ENCODE peak calls at places on chromosomes 16 and 17, in four cellular contexts. T, B, Q and L are unnamed samples.

GRCh38 chr16:88771294-88771772 is 13.7 kb downstream of the PIEZO1 start:
- DNase-seq in T (no peak), B (no peak), Q (no peak), L (no peak)

GRCh38 chr17:32558997-32559650 is 72.3 kb downstream of the CDK5R1 start:
- DNase-seq in T (no peak), B (no peak), Q (no peak), L (no peak)

GRCh38 chr17:73308017-73308823 is 3.6 kb downstream of the CDC42EP4 start:
- DNase-seq in T (peak), B (peak), Q (no peak), L (no peak)

GRCh38 chr16:72884573-72884972 is 163.4 kb downstream of the ZFHX3 start:
- DNase-seq in T (no peak), B (no peak), Q (no peak), L (no peak)

GRCh38 chr17:4548721-4549531 is 6.3 kb downstream of the MYBBP1A start:
- DNase-seq in T (peak), B (peak), Q (no peak), L (no peak)

GRCh38 chr16:13631213-13631767 is 288.7 kb upstream of the ERCC4 start:
- DNase-seq in T (peak), B (no peak), Q (no peak), L (no peak)

GRCh38 chr16:684961-685696 is 995 bp upstream of the JMJD8 start:
- DNase-seq in T (no peak), B (no peak), Q (no peak), L (no peak)

GRCh38 chr16:4936991-4937781 is at the start of gene PPL:
- DNase-seq in T (peak), B (no peak), Q (no peak), L (peak)

GRCh38 chr17:59121901-59122480 is 15.3 kb upstream of the TRIM37 start:
- DNase-seq in T (no peak), B (no peak), Q (no peak), L (no peak)

GRCh38 chr17:43020789-43021738 is 1.1 kb downstream of the VAT1 start:
- DNase-seq in T (peak), B (peak), Q (no peak), L (peak)

GRCh38 chr16:12225816-12226480 is 249.4 kb downstream of the SNX29 start:
- DNase-seq in T (no peak), B (peak), Q (no peak), L (no peak)

GRCh38 chr17:17079761-17080160 is 37.5 kb downstream of the MPRIP start:
- DNase-seq in T (no peak), B (no peak), Q (no peak), L (no peak)

GRCh38 chr16:25449802-25450201 is 192.2 kb upstream of the ZKSCAN2 start:
- DNase-seq in T (no peak), B (no peak), Q (no peak), L (no peak)

GRCh38 chr16:70553175-70553574 is 29.6 kb downstream of the SF3B3 start:
- DNase-seq in T (no peak), B (peak), Q (no peak), L (no peak)

GRCh38 chr17:49849711-49850610 is 2.1 kb upstream of the TAC4 start:
- DNase-seq in T (no peak), B (no peak), Q (no peak), L (no peak)

GRCh38 chr17:66451188-66452149 is 149.1 kb downstream of the PRKCA start:
- DNase-seq in T (peak), B (no peak), Q (no peak), L (peak)

GRCh38 chr17:63675607-63676539 is 24.1 kb downstream of the LIMD2 start:
- DNase-seq in T (peak), B (peak), Q (no peak), L (no peak)

GRCh38 chr17:72560303-72561247 is 439.8 kb downstream of the SOX9 start:
- DNase-seq in T (peak), B (peak), Q (no peak), L (peak)

GRCh38 chr16:84930298-84931106 is 80.8 kb downstream of the ZDHHC7 start:
- DNase-seq in T (no peak), B (no peak), Q (no peak), L (no peak)

GRCh38 chr17:80625627-80626026 is 81.0 kb downstream of the RPTOR start:
- DNase-seq in T (no peak), B (no peak), Q (no peak), L (no peak)
- H4K5ac ChIP-seq in T (no peak), B (no peak), Q (no peak), L (no peak)

GRCh38 chr17:22717211-22717610 is 1024.9 kb downstream of the KCNJ18 start:
- DNase-seq in T (no peak), B (no peak), Q (no peak), L (no peak)
- H4K5ac ChIP-seq in T (no peak), B (no peak), Q (no peak), L (no peak)

DNA sequence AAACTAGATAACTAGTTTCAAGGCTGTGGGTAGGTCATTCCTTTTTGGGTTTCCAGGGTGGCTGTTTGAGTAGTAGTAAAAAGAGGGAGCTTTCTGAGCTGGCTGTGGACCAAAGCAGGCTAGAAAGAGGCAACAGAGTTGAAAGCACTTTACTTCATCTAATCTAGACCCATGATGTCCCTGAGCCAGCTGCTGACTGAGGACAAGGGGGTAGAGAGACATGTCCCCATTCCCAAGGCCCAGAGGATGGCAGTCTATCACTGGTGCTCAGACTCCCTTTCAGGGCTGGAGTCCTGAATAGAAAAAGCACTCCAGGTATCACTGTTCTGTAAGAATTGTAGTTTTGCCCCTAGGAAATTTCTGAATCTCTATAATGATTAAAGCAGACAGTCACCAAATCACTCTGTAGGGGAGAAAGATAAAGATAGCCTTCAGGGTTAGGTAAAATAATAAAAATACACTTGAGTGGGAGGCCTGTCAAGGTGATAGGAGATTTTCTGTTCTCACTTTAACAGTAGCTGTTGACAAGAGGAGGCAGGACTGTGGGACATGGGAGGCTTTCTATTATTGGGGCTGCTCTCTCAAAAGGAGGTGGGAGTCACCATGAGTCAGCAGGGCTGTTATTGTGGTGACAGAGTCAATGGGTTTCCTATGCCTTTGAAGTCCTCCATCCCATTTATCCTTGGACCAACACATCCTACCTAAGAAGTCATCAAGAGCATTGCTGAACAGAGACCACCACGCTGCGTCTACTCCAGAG is 190.2 kb upstream of the MPHOSPH6 start:
- DNase-seq in T (peak), B (no peak), Q (no peak), L (no peak)
- H4K5ac ChIP-seq in T (no peak), B (no peak), Q (no peak), L (no peak)

DNA sequence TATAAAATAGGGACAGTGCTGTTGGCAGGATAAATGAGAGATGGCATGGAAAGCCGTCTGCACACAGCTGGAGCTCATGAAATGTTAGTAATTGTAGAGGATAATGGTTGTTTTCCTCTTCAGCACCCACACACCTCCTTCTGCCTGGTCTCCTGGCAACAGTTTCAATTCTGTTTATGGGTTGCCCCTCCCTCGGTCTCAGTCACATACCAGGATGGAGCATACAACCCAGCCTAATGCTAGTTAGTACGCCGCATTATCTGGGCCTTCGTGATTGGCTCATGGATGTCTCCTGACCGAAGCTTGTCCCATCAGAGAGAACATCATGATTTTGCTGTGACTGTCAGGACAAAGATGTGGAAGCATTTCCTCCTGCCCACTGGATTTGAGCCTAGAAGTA is 126.2 kb upstream of the WSCD1 start:
- DNase-seq in T (peak), B (no peak), Q (no peak), L (no peak)
- H4K5ac ChIP-seq in T (no peak), B (no peak), Q (no peak), L (no peak)

DNA sequence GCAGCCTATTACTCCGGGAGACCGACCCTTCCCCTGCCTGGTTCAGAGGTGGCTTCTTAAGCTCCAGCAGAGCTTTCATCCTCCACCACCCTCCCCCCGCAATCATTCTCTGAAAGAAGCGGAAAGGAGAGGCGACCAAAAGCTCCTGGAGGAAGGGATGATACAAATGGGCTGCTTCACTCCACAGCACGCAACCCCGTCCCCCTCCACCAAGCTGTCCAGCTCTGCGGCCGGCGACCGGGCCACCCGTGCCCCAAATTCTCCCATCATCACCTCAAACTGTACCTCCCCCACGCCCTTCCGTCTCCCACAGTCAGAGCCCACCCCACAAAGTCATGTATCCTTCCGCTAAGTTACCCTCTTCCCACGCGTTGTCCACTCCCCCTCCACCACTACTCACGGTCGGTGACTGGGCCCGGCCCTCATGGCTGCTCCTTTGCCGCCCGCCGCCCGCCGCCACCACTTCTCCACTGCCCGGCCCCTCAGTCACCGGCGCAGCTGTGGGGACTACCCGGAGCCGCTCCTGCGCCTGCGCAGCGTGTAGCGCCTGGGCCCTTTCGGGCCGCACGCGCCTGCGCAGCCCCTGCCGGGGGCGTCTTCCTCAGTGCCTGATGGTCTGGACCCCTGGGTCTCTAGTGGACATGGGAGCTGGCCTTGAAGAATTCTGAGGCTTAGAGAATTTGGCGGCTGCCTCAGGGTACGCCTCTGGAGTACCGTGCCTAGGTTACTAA is at the start of gene FAM222B:
- DNase-seq in T (peak), B (peak), Q (peak), L (peak)
- H4K5ac ChIP-seq in T (no peak), B (peak), Q (peak), L (no peak)

GRCh38 chr16:80966617-80967016 is 40.1 kb downstream of the CMC2 start:
- DNase-seq in T (no peak), B (no peak), Q (no peak), L (no peak)

GRCh38 chr16:80972611-80973010 is 34.1 kb downstream of the CMC2 start:
- DNase-seq in T (no peak), B (no peak), Q (no peak), L (no peak)

GRCh38 chr16:80969114-80969484 is 37.6 kb downstream of the CMC2 start:
- DNase-seq in T (no peak), B (no peak), Q (no peak), L (no peak)

GRCh38 chr16:80971814-80972213 is 34.9 kb downstream of the CMC2 start:
- DNase-seq in T (no peak), B (no peak), Q (no peak), L (no peak)

DNA sequence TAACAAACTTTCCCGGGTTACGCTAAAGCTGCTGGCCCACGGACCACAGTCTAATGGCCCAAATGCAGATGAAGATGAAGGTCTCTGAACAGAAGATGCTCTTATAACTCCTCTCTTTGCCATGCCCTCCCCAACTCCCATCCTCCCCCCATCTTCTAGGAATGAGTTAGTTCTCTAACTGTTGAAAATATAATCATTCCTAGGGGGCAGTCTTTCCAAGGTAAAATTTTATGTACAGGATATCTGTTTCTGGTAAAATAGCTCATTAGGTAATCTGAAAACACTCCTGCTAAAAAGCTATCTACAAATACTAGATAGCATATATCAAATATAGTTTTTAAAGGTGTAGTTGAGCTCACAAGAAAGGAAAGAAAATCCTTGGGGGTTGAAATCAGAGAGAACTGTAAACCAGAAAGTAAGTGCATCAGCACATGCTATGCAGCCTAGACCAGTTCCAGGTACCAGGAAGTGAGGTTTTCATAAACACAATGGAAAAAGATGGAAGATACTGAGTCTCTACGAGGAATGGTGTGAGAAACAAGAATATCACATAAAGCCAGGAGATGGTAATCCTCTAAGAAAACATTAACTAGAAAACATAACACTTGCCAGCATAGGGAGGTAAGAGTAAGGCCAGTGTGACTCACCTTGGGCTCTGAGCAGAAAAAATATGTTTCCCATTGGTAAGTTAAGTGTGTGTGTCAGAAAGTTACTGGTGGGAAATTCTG is 38.1 kb downstream of the CMC2 start:
- DNase-seq in T (no peak), B (peak), Q (no peak), L (no peak)
- H4K5ac ChIP-seq in T (no peak), B (no peak), Q (no peak), L (no peak)

GRCh38 chr16:9821331-9821730 is 360.9 kb downstream of the GRIN2A start:
- DNase-seq in T (no peak), B (no peak), Q (no peak), L (no peak)

GRCh38 chr16:9820481-9821246 is 361.6 kb downstream of the GRIN2A start:
- DNase-seq in T (peak), B (no peak), Q (peak), L (peak)

GRCh38 chr16:9823510-9823909 is 358.7 kb downstream of the GRIN2A start:
- DNase-seq in T (no peak), B (no peak), Q (no peak), L (no peak)

GRCh38 chr16:9824191-9824590 is 358.0 kb downstream of the GRIN2A start:
- DNase-seq in T (no peak), B (no peak), Q (no peak), L (no peak)

DNA sequence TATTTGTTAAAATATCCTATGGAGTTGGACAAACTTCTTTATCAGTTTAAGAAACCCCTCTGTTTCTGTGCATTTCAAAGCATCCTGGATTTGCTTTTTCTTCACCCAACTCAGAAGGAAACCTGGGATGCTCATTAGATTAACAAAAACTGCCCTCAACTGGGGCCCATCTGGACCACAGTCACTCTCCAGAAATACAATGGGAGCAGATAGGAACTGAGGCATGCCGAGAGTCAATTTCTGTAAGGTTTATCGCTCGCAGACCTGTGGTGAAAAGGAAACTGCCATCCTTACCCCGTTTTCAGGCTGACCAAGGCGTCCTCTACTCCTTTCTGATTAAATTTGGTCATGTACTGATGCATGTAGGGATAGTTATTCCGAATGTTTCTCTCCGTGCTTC is 360.3 kb downstream of the GRIN2A start:
- DNase-seq in T (no peak), B (no peak), Q (no peak), L (no peak)
- H4K5ac ChIP-seq in T (no peak), B (no peak), Q (peak), L (no peak)

GRCh38 chr16:48158296-48158695 is 2.5 kb upstream of the ABCC12 start:
- DNase-seq in T (peak), B (peak), Q (no peak), L (no peak)

GRCh38 chr16:48157794-48158193 is 2.0 kb upstream of the ABCC12 start:
- DNase-seq in T (no peak), B (no peak), Q (no peak), L (no peak)

GRCh38 chr16:48156790-48157209 is 1.0 kb upstream of the ABCC12 start:
- DNase-seq in T (peak), B (peak), Q (peak), L (peak)

GRCh38 chr16:48155926-48156789 is at the start of gene ABCC12:
- DNase-seq in T (no peak), B (no peak), Q (no peak), L (no peak)

DNA sequence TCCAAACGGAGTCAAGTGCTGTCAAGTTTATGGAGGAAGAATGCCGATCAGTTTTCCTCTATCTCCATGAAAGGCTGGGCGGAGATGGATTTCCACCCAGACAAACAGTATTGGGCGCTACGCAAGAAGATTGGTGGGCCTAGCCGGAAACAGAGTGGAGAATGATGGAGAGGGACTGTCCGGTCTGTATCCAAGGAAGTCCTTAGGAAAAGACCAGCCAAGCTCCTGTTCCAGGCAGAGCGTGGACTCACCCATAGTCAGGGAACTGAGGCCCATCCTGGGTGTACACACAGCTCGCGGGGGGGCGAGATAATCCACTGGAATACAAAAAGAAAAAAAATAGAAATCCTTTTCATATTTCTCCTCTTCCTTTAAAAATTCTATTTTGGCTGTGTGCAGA is 1.5 kb upstream of the ABCC12 start:
- DNase-seq in T (no peak), B (no peak), Q (no peak), L (no peak)
- H4K5ac ChIP-seq in T (no peak), B (no peak), Q (no peak), L (no peak)

GRCh38 chr17:2243953-2244352 is 59.6 kb downstream of the SMG6 start:
- DNase-seq in T (no peak), B (peak), Q (no peak), L (no peak)
- H4K5ac ChIP-seq in T (no peak), B (peak), Q (no peak), L (no peak)

GRCh38 chr16:2808181-2808580 is 8.9 kb upstream of the PRSS21 start:
- DNase-seq in T (no peak), B (no peak), Q (no peak), L (no peak)
- H4K5ac ChIP-seq in T (no peak), B (no peak), Q (no peak), L (no peak)